ENCODE peak calls at places on chromosomes 5 and 9, in six cellular contexts. C, E, B, O, Z and T are unnamed samples.
A peak's percentile ranks its signal among the peaks of the same experiment; 100 is the strongest.

GRCh38 chr9:88387733-88388202 is 476 bp upstream of the SPIN1 start:
- DNase-seq in C (peak; percentile 55), E (no peak), B (peak; percentile 81), O (peak; percentile 64), Z (no peak), T (no peak)

GRCh38 chr5:75510836-75511434 is 494 bp downstream of the CERT1 start:
- DNase-seq in C (peak; percentile 28), E (peak; percentile 31), B (peak; percentile 73), O (peak; percentile 31), Z (peak; percentile 76), T (peak; percentile 52)

GRCh38 chr9:137150485-137151060 is 11.6 kb downstream of the GRIN1 start:
- DNase-seq in C (no peak), E (no peak), B (peak; percentile 34), O (peak; percentile 87), Z (no peak), T (peak; percentile 48)

GRCh38 chr9:85178486-85178885 is 509.0 kb downstream of the NTRK2 start:
- DNase-seq in C (no peak), E (no peak), B (peak; percentile 29), O (no peak), Z (peak; percentile 30), T (no peak)

GRCh38 chr5:131270809-131271208 is 7.0 kb downstream of the CDC42SE2 start:
- DNase-seq in C (no peak), E (no peak), B (peak; percentile 36), O (no peak), Z (no peak), T (no peak)

GRCh38 chr5:15255601-15256000 is 244.4 kb upstream of the FBXL7 start:
- DNase-seq in C (peak; percentile 86), E (no peak), B (no peak), O (no peak), Z (no peak), T (no peak)

GRCh38 chr5:58215364-58215763 is 244.5 kb downstream of the PLK2 start:
- DNase-seq in C (no peak), E (no peak), B (no peak), O (no peak), Z (no peak), T (no peak)

GRCh38 chr5:97074859-97075489 is 67.4 kb downstream of the LIX1 start:
- DNase-seq in C (no peak), E (no peak), B (no peak), O (no peak), Z (no peak), T (no peak)

GRCh38 chr5:74477761-74478160 is 162.8 kb downstream of the ENC1 start:
- DNase-seq in C (no peak), E (no peak), B (no peak), O (no peak), Z (no peak), T (peak; percentile 50)

GRCh38 chr9:78167356-78167755 is 68.5 kb upstream of the CEP78 start:
- DNase-seq in C (peak; percentile 8), E (no peak), B (peak; percentile 44), O (peak; percentile 10), Z (no peak), T (no peak)

GRCh38 chr5:165695796-165696195 is 2190.4 kb downstream of the MAT2B start:
- DNase-seq in C (no peak), E (no peak), B (no peak), O (no peak), Z (no peak), T (no peak)

GRCh38 chr5:40191041-40191550 is 488.6 kb upstream of the PTGER4 start:
- DNase-seq in C (no peak), E (no peak), B (no peak), O (no peak), Z (no peak), T (no peak)

GRCh38 chr9:113349044-113349433 is 302 bp upstream of the BSPRY start:
- DNase-seq in C (no peak), E (no peak), B (no peak), O (no peak), Z (peak; percentile 33), T (no peak)

GRCh38 chr9:78091736-78092135 is 60.1 kb upstream of the GNAQ start:
- DNase-seq in C (peak; percentile 7), E (no peak), B (no peak), O (no peak), Z (no peak), T (no peak)

GRCh38 chr5:114782217-114782616 is 387.5 kb downstream of the TRIM36 start:
- DNase-seq in C (no peak), E (no peak), B (no peak), O (no peak), Z (no peak), T (no peak)

GRCh38 chr5:62043289-62044274 is 262.4 kb upstream of the KIF2A start:
- DNase-seq in C (no peak), E (no peak), B (peak; percentile 92), O (no peak), Z (peak; percentile 89), T (no peak)

GRCh38 chr5:139566611-139567010 is 5.5 kb downstream of the UBE2D2 start:
- DNase-seq in C (peak; percentile 38), E (no peak), B (no peak), O (no peak), Z (no peak), T (no peak)

GRCh38 chr5:139562847-139563246 is 1.7 kb downstream of the UBE2D2 start:
- DNase-seq in C (peak; percentile 6), E (no peak), B (no peak), O (no peak), Z (no peak), T (no peak)

GRCh38 chr5:139569276-139569955 is 8.3 kb downstream of the UBE2D2 start:
- DNase-seq in C (peak; percentile 14), E (no peak), B (no peak), O (no peak), Z (no peak), T (no peak)

GRCh38 chr5:139561655-139562451 is 714 bp downstream of the UBE2D2 start:
- DNase-seq in C (peak; percentile 41), E (peak; percentile 27), B (peak; percentile 65), O (peak; percentile 54), Z (peak; percentile 70), T (peak; percentile 26)

GRCh38 chr5:139565411-139566305 is 4.5 kb downstream of the UBE2D2 start:
- DNase-seq in C (peak; percentile 24), E (peak; percentile 41), B (no peak), O (no peak), Z (no peak), T (no peak)
- H3K4me3 ChIP-seq in C (no peak overlapping the region), E (peak overlapping the region; percentile 18), B (no peak overlapping the region), O (no peak overlapping the region), Z (no peak overlapping the region), T (no peak overlapping the region)

DNA sequence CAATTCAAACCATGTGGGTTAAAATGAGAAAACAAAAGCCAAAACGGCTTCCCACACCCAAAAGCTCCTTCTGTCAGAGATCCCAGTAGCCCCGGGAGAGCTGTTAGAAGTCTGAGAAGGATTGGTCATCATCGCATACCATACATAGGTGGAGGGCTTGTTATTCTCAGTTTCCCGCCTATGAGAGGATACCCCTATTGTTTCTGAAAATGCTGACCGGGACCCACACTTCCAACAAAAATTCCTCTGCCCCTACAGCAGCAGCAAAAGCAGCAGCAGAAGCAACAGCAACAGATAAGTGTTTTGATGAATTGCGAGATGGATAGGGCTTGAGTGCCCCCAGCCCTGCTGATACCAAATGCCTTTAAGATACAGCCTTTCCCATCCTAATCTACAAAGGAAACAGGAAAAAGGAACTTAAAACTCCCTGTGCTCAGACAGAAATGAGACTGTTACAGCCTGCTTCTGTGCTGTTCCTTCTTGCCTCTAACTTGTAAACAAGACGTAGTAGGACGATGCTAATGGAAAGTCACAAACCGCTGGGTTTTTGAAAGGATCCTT is at the start of gene TEK:
- DNase-seq in C (peak; percentile 53), E (no peak), B (peak; percentile 84), O (no peak), Z (peak; percentile 35), T (no peak)
- H3K4me3 ChIP-seq in C (peak within 1 kb of the TSS; percentile 60), E (no peak within 1 kb of the TSS), B (peak within 1 kb of the TSS; percentile 55), O (no peak within 1 kb of the TSS), Z (peak within 1 kb of the TSS; percentile 36), T (no peak within 1 kb of the TSS)

GRCh38 chr5:52791366-52791765 is 3.6 kb downstream of the ITGA1 start:
- DNase-seq in C (no peak), E (no peak), B (no peak), O (no peak), Z (no peak), T (no peak)
- H3K4me3 ChIP-seq in C (no peak overlapping the region), E (no peak overlapping the region), B (no peak overlapping the region), O (no peak overlapping the region), Z (no peak overlapping the region), T (no peak overlapping the region)

GRCh38 chr5:122073864-122074263 is 4.2 kb downstream of the LOX start:
- DNase-seq in C (no peak), E (no peak), B (no peak), O (no peak), Z (no peak), T (no peak)

GRCh38 chr5:122076669-122077450 is 1.2 kb downstream of the LOX start:
- DNase-seq in C (peak; percentile 82), E (no peak), B (peak; percentile 85), O (peak; percentile 73), Z (peak; percentile 82), T (peak; percentile 90)

GRCh38 chr5:122076023-122076422 is 2.0 kb downstream of the LOX start:
- DNase-seq in C (peak; percentile 77), E (no peak), B (no peak), O (no peak), Z (no peak), T (no peak)

GRCh38 chr5:122078116-122078865 is at the start of gene LOX:
- DNase-seq in C (peak; percentile 96), E (no peak), B (peak; percentile 65), O (peak; percentile 13), Z (peak; percentile 77), T (peak; percentile 24)

DNA sequence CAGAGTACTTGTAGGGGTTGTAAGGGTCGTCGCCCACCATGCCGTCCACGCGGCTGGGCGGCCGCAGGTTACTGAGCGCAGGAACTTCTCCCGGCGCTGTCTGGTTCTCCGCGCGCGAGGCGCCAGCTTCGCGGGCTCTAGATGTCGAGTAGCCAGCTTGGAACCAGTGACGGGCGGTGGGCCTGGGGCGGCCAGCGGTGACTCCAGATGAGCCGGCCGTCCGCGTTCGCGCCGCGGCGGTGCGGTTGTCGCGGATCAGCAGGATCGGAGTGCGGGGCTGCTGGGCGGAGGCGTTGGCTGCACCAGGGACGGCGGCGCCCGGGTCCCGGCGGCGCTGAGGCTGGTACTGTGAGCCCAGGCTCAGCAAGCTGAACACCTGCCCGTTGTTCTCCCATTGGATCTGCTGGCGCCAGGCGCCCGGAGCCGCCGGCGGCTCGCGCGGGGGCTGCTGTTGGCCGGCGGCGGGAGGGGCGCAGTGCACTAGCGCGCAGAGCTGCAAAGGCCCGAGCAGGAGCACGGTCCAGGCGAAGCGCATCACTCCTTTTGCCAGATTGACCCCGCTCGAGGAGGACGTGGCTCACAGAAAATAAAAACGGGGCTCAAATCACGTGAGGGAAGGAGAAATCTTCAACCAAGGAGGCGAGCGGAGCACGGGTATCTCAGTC is 476 bp downstream of the LOX start:
- DNase-seq in C (peak; percentile 45), E (no peak), B (peak; percentile 60), O (peak; percentile 4), Z (peak; percentile 64), T (peak; percentile 31)
- H3K4me3 ChIP-seq in C (peak overlapping the region; percentile 78), E (no peak overlapping the region), B (peak overlapping the region; percentile 9), O (peak overlapping the region; percentile 55), Z (peak overlapping the region; percentile 49), T (peak overlapping the region; percentile 54)

GRCh38 chr5:50965621-50966362 is 299.4 kb downstream of the PARP8 start:
- DNase-seq in C (no peak), E (no peak), B (peak; percentile 46), O (no peak), Z (peak; percentile 59), T (no peak)
- H3K4me3 ChIP-seq in C (no peak overlapping the region), E (no peak overlapping the region), B (no peak overlapping the region), O (no peak overlapping the region), Z (peak overlapping the region; percentile 38), T (no peak overlapping the region)